ENCODE peak calls at places on chromosome 18, in ten cellular contexts. Z is activated naive CD8-positive, alpha-beta T cell treated with anti-CD3 and anti-CD28 coated beads, Interleukin-2, amount 10 ng/mL, durations not matched to agents 7 days and 5 days; S is stomach; L is GM13977; H is fibroblast of villous mesenchyme; G is hippocampal formation; A is H4; M is activated T-helper 2 cell treated with anti-CD3 and anti-CD28 coated beads, Interferon-gamma antibody, Interleukin-2, Interleukin-4, amounts not matched to agents 10 μg/mL and 5 μg/mL and 100 μg/mL, durations not matched to agents 14 hours and 24 hours and 36 hours; K is stimulated activated CD8-positive, alpha-beta memory T cell treated with anti-CD3 and anti-CD28 coated beads, Interleukin-7, amount 100 ng/mL, for 4 hours; D is NCI-H1694 treated with DMSO at 0.1 percent for 48 hours. C is an unnamed sample.

GRCh38 chr18:11733031-11733430 is 44.0 kb downstream of the GNAL start:
- DNase-seq in A (peak; percentile 43), Z (peak; percentile 80), D (peak; percentile 6), H (peak; percentile 66), S (peak; percentile 81), G (peak; percentile 32), M (peak; percentile 55), K (peak; percentile 17), L (peak; percentile 79), C (peak; percentile 32)

GRCh38 chr18:25982961-25983360 is 107.5 kb downstream of the SS18 start:
- DNase-seq in D (no peak), Z (no peak), A (no peak), G (no peak), M (no peak), H (no peak), L (no peak), K (no peak), S (no peak), C (no peak)

GRCh38 chr18:58189008-58189407 is 145.0 kb downstream of the NEDD4L start:
- DNase-seq in Z (no peak), G (no peak), H (no peak), L (no peak), A (no peak), D (no peak), K (no peak), S (no peak), M (no peak), C (no peak)

GRCh38 chr18:79250236-79250993 is 145.3 kb upstream of the NFATC1 start:
- DNase-seq in K (no peak), G (peak; percentile 28), S (no peak), H (no peak), D (no peak), A (no peak), Z (no peak), M (no peak), L (no peak), C (no peak)

GRCh38 chr18:76943542-76944339 is 121.4 kb downstream of the ZNF236 start:
- DNase-seq in K (no peak), G (no peak), D (no peak), Z (no peak), M (no peak), S (peak; percentile 58), L (no peak), A (no peak), H (peak; percentile 98), C (no peak)

GRCh38 chr18:28115149-28115550 is 61.8 kb downstream of the CDH2 start:
- DNase-seq in H (peak; percentile 79), D (no peak), G (no peak), L (no peak), M (no peak), Z (no peak), K (no peak), A (peak; percentile 72), S (no peak), C (no peak)

GRCh38 chr18:75066936-75067335 is 142.0 kb downstream of the PTGR3 start:
- DNase-seq in G (no peak), D (no peak), M (no peak), S (no peak), L (no peak), Z (no peak), K (no peak), A (no peak), H (no peak), C (no peak)

GRCh38 chr18:2970762-2971659 is 41.9 kb downstream of the LPIN2 start:
- DNase-seq in G (no peak), K (no peak), Z (no peak), M (no peak), H (peak; percentile 67), D (no peak), S (no peak), A (no peak), L (no peak), C (no peak)

GRCh38 chr18:78232196-78232595 is 747.4 kb upstream of the SALL3 start:
- DNase-seq in H (no peak), M (no peak), Z (no peak), L (no peak), A (no peak), D (no peak), S (no peak), G (no peak), K (no peak), C (no peak)

GRCh38 chr18:59691046-59691395 is 6.2 kb downstream of the CCBE1 start:
- DNase-seq in G (no peak), H (peak; percentile 42), D (peak; percentile 67), Z (no peak), M (no peak), L (no peak), K (no peak), A (peak; percentile 17), S (no peak), C (no peak)

GRCh38 chr18:61743775-61744531 is 148.9 kb downstream of the RNF152 start:
- DNase-seq in L (no peak), H (peak; percentile 63), S (no peak), K (no peak), M (no peak), D (no peak), A (no peak), G (no peak), Z (no peak), C (no peak)

GRCh38 chr18:2169656-2170055 is 401.6 kb downstream of the METTL4 start:
- DNase-seq in Z (no peak), M (no peak), D (no peak), G (no peak), K (no peak), S (no peak), H (no peak), L (no peak), A (no peak), C (no peak)